ENCODE peak calls at places on chromosomes 1 and 21, in six cellular contexts. One of them, this sample, is unnamed.

GRCh38 chr1:12014141-12014981 is 4.9 kb upstream of the MIIP start:
- DNase-seq in A549: no peak
- DNase-seq in GM10248: no peak
- DNase-seq in astrocyte of the cerebellum: no peak
- DNase-seq in choroid plexus epithelial cell: no peak
- DNase-seq in GM12864: no peak
- DNase-seq in this sample: no peak

GRCh38 chr1:192610114-192610958 is 25.6 kb upstream of the RGS13 start:
- DNase-seq in astrocyte of the cerebellum: peak
- DNase-seq in GM10248: no peak
- DNase-seq in GM12864: no peak
- DNase-seq in choroid plexus epithelial cell: peak
- DNase-seq in A549: peak
- DNase-seq in this sample: no peak

GRCh38 chr1:21294266-21295058 is 4.2 kb upstream of the ECE1 start:
- DNase-seq in GM12864: peak
- DNase-seq in choroid plexus epithelial cell: no peak
- DNase-seq in GM10248: peak
- DNase-seq in astrocyte of the cerebellum: no peak
- DNase-seq in A549: no peak
- DNase-seq in this sample: peak

GRCh38 chr1:117146570-117147340 is 25.2 kb upstream of the TRIM45 start:
- DNase-seq in choroid plexus epithelial cell: peak
- DNase-seq in GM10248: no peak
- DNase-seq in A549: peak
- DNase-seq in astrocyte of the cerebellum: peak
- DNase-seq in GM12864: no peak
- DNase-seq in this sample: no peak

GRCh38 chr1:19003371-19004290 is 47.2 kb upstream of the IFFO2 start:
- DNase-seq in A549: no peak
- DNase-seq in GM10248: no peak
- DNase-seq in choroid plexus epithelial cell: peak
- DNase-seq in GM12864: no peak
- DNase-seq in astrocyte of the cerebellum: no peak
- DNase-seq in this sample: no peak

GRCh38 chr1:33086384-33086850 is 5.5 kb downstream of the AZIN2 start:
- DNase-seq in GM12864: no peak
- DNase-seq in choroid plexus epithelial cell: peak
- DNase-seq in A549: peak
- DNase-seq in astrocyte of the cerebellum: peak
- DNase-seq in GM10248: peak
- DNase-seq in this sample: no peak

GRCh38 chr1:183742367-183742766 is 62.6 kb upstream of the RGL1 start:
- DNase-seq in astrocyte of the cerebellum: no peak
- DNase-seq in A549: no peak
- DNase-seq in GM10248: no peak
- DNase-seq in choroid plexus epithelial cell: no peak
- DNase-seq in GM12864: no peak
- DNase-seq in this sample: no peak

GRCh38 chr1:99645199-99645598 is 714 bp upstream of the PALMD start:
- DNase-seq in astrocyte of the cerebellum: no peak
- DNase-seq in GM10248: no peak
- DNase-seq in GM12864: no peak
- DNase-seq in A549: peak
- DNase-seq in choroid plexus epithelial cell: peak
- DNase-seq in this sample: no peak

GRCh38 chr1:178004926-178005391 is 35.1 kb upstream of the SEC16B start:
- DNase-seq in astrocyte of the cerebellum: no peak
- DNase-seq in GM12864: no peak
- DNase-seq in GM10248: peak
- DNase-seq in A549: no peak
- DNase-seq in choroid plexus epithelial cell: peak
- DNase-seq in this sample: no peak

DNA sequence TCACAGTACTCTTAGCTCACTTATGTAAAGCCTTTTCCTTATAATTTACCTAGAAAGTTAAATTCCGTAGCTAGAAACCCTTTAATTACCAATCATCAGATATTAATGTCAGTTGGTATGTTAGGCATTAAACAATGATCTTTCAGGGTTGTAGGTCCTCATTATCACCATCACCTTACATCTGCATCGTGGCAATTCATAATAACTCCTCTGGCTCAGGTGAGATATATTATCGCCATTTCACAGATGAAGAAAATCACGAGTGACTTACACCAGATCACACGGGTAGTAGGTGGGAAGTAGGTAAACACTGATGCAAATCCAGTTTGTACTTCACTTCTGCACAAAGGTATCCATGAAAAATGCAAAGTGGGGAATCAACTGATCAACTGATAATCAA is 639 bp downstream of the NUP133 start:
- DNase-seq in astrocyte of the cerebellum: no peak
- DNase-seq in choroid plexus epithelial cell: no peak
- DNase-seq in GM12864: no peak
- DNase-seq in GM10248: no peak
- DNase-seq in A549: no peak
- DNase-seq in this sample: no peak
- TF ChIP-seq CTCF in astrocyte of the cerebellum: no peak
- TF ChIP-seq CTCF in choroid plexus epithelial cell: no peak
- TF ChIP-seq CTCF in GM12864: no peak
- TF ChIP-seq CTCF in GM10248: no peak
- TF ChIP-seq CTCF in A549: no peak
- TF ChIP-seq CTCF in this sample: no peak

GRCh38 chr1:46969014-46969619 is 27.8 kb upstream of the CYP4A11 start:
- DNase-seq in GM10248: no peak
- DNase-seq in astrocyte of the cerebellum: no peak
- DNase-seq in A549: no peak
- DNase-seq in GM12864: no peak
- DNase-seq in choroid plexus epithelial cell: no peak
- DNase-seq in this sample: no peak
- TF ChIP-seq CTCF in GM10248: no peak
- TF ChIP-seq CTCF in astrocyte of the cerebellum: no peak
- TF ChIP-seq CTCF in A549: no peak
- TF ChIP-seq CTCF in GM12864: peak
- TF ChIP-seq CTCF in choroid plexus epithelial cell: peak
- TF ChIP-seq CTCF in this sample: no peak

DNA sequence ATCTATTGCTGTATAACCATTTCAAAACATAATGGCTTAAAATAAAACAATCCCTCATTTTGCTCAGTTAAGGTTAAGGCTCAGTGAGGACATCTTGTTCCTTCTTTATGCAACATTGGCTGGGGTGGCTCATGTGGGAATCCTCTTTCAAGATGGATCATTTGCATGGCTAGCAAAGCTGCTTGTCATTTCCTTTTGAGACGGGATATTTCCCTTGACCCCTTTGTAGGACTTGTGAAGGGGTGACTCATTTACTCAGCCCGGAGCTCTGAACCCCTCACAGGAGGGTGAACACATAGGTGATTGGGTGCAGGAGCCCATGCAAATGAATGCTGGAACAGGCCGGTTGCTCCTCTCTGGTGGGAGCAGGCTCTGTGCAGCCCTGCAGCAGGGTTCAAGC is 15.9 kb upstream of the C8A start:
- DNase-seq in choroid plexus epithelial cell: peak
- DNase-seq in A549: no peak
- DNase-seq in GM10248: no peak
- DNase-seq in GM12864: no peak
- DNase-seq in astrocyte of the cerebellum: no peak
- DNase-seq in this sample: no peak
- TF ChIP-seq CTCF in choroid plexus epithelial cell: no peak
- TF ChIP-seq CTCF in A549: no peak
- TF ChIP-seq CTCF in GM10248: no peak
- TF ChIP-seq CTCF in GM12864: no peak
- TF ChIP-seq CTCF in astrocyte of the cerebellum: no peak
- TF ChIP-seq CTCF in this sample: no peak

GRCh38 chr21:34074283-34075098 is 1.1 kb downstream of the MRPS6 start:
- DNase-seq in GM10248: no peak
- DNase-seq in GM12864: no peak
- DNase-seq in astrocyte of the cerebellum: no peak
- DNase-seq in A549: no peak
- DNase-seq in choroid plexus epithelial cell: no peak
- DNase-seq in this sample: no peak
- TF ChIP-seq CTCF in GM10248: no peak
- TF ChIP-seq CTCF in GM12864: no peak
- TF ChIP-seq CTCF in astrocyte of the cerebellum: peak
- TF ChIP-seq CTCF in A549: no peak
- TF ChIP-seq CTCF in choroid plexus epithelial cell: no peak
- TF ChIP-seq CTCF in this sample: no peak

This sample was measured in natural killer cell.